ENCODE peak calls at places on chromosomes 13 and 19, in nine cellular contexts. D, Q, B, X, C, K, T, V and R are unnamed samples.

GRCh38 chr19:16376649-16377048 is 52.0 kb downstream of the KLF2 start:
- DNase-seq in D (peak), Q (no peak), B (no peak), X (peak), C (no peak), K (no peak), T (peak), V (no peak), R (peak)

GRCh38 chr13:73268306-73268705 is 209.5 kb downstream of the KLF5 start:
- DNase-seq in D (no peak), Q (no peak), B (peak), X (no peak), C (no peak), K (peak), T (no peak), V (no peak), R (no peak)

GRCh38 chr13:93473441-93474270 is 247.0 kb downstream of the GPC6 start:
- DNase-seq in D (no peak), Q (no peak), B (no peak), X (no peak), C (no peak), K (peak), T (no peak), V (no peak), R (no peak)

GRCh38 chr13:32415019-32415418 is 12.9 kb downstream of the N4BP2L1 start:
- DNase-seq in D (peak), Q (no peak), B (peak), X (peak), C (no peak), K (no peak), T (peak), V (no peak), R (peak)

GRCh38 chr13:68551701-68552522 is 1321.8 kb upstream of the PCDH9 start:
- DNase-seq in D (no peak), Q (no peak), B (no peak), X (no peak), C (no peak), K (no peak), T (no peak), V (no peak), R (no peak)

GRCh38 chr19:43622956-43623355 is 3.5 kb upstream of the ZNF428 start:
- DNase-seq in D (no peak), Q (no peak), B (no peak), X (no peak), C (no peak), K (no peak), T (no peak), V (no peak), R (no peak)

GRCh38 chr19:47573076-47574026 is at the start of gene ZNF541:
- DNase-seq in D (peak), Q (peak), B (no peak), X (no peak), C (peak), K (peak), T (no peak), V (no peak), R (peak)

GRCh38 chr19:10126213-10126639 is 6.5 kb upstream of the EIF3G start:
- DNase-seq in D (no peak), Q (no peak), B (no peak), X (no peak), C (no peak), K (no peak), T (no peak), V (no peak), R (no peak)

GRCh38 chr19:47096721-47097120 is 16.9 kb downstream of the ZC3H4 start:
- DNase-seq in D (no peak), Q (no peak), B (no peak), X (no peak), C (no peak), K (no peak), T (peak), V (no peak), R (no peak)

GRCh38 chr19:29326351-29326750 is 113.4 kb upstream of the UQCRFS1 start:
- DNase-seq in D (no peak), Q (no peak), B (no peak), X (no peak), C (no peak), K (no peak), T (no peak), V (no peak), R (peak)

DNA sequence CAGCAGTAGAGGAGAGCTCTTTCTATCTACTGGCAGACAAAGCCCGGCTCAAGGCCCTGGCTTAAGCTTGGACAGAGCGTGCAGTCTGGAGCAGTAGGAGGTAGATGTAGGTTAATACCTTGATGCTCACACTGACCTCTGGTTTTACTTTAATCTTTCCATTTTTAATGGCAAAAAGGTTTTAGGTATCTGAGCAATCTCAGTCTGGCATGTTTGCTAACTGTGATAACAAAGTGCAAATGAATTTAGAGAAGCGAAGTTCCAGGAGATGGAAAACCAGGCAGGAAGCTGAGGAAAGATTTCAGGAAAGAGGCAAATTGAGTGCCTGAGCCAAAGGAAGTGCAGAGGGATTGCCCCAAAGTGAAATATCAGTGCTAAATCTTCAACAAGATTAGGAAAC is 356.6 kb downstream of the FOXO1 start:
- DNase-seq in D (no peak), Q (no peak), B (no peak), X (no peak), C (no peak), K (no peak), T (peak), V (no peak), R (no peak)
- TF ChIP-seq CTCF in D (no peak), Q (no peak), B (no peak), X (no peak), C (no peak), K (no peak), T (no peak), V (no peak), R (no peak)

DNA sequence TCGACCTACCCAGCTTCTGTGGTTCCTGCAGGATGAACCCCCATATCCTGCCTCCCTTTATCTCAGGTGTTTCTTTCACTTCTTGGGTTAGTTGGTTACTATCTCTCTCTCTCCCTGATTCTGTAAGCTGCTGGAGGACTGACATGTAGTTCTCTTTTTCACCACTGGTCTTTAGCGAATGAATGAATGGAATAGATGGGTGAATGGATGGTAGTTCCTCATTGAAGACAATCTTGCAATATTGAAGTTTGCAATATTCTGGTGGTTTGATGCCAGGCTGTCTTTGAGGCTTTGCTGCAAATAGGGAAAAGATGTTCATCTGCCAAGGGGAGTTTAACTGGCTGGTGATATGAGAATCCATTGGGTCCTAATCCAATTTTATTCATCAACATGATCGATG is 120.2 kb downstream of the UBL3 start:
- DNase-seq in D (no peak), Q (no peak), B (no peak), X (no peak), C (no peak), K (no peak), T (no peak), V (no peak), R (no peak)
- TF ChIP-seq CTCF in D (peak), Q (no peak), B (no peak), X (peak), C (no peak), K (peak), T (no peak), V (no peak), R (no peak)

GRCh38 chr13:111856571-111856970 is 210.4 kb upstream of the SOX1 start:
- DNase-seq in D (no peak), Q (no peak), B (no peak), X (no peak), C (no peak), K (no peak), T (no peak), V (no peak), R (no peak)

GRCh38 chr13:111859361-111860105 is 207.4 kb upstream of the SOX1 start:
- DNase-seq in D (no peak), Q (no peak), B (no peak), X (no peak), C (no peak), K (no peak), T (no peak), V (no peak), R (no peak)

GRCh38 chr13:111857336-111857735 is 209.6 kb upstream of the SOX1 start:
- DNase-seq in D (no peak), Q (no peak), B (no peak), X (no peak), C (no peak), K (no peak), T (no peak), V (no peak), R (no peak)

GRCh38 chr13:111858571-111858970 is 208.4 kb upstream of the SOX1 start:
- DNase-seq in D (no peak), Q (no peak), B (no peak), X (no peak), C (no peak), K (no peak), T (no peak), V (no peak), R (no peak)

DNA sequence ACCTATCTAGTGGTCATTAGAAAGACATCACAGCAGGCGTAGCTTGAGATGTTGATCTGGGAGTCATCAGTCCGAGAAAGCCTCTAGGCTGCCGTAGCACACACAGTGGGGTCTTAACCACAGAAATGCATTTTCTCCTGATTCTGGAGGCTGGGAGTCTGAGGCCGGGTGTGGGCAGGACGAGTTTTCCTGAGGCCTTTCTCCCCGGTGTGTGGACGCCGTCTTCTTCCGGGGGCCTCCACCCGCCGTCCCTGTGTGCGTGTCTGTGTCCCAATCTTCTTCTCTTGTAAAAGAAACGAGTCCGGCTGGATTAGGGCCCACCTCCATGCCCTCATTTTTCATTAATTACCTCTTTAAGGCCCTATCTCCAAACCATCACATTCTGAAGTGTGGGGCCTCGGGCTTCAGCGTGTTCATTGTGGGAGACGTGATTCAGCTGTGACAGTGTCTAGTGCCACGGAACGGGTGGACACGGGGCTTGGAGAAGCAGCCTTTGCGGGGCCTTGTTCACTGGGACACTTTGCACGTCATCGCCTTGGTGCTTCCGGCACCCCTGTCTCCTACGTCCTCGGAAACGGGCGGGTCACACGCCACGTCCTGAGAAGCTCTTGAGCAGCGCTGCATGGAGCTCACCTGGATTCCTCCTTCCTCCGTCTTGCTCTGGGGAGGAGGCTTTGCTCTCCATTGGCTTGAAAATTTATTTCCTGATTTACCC is 208.9 kb upstream of the SOX1 start:
- DNase-seq in D (no peak), Q (no peak), B (no peak), X (no peak), C (no peak), K (no peak), T (no peak), V (no peak), R (no peak)
- TF ChIP-seq CTCF in D (no peak), Q (no peak), B (no peak), X (no peak), C (no peak), K (no peak), T (no peak), V (no peak), R (no peak)

GRCh38 chr13:95155504-95155903 is 145.7 kb downstream of the ABCC4 start:
- DNase-seq in D (no peak), Q (no peak), B (no peak), X (no peak), C (no peak), K (no peak), T (no peak), V (no peak), R (no peak)

GRCh38 chr13:95155093-95155492 is 146.2 kb downstream of the ABCC4 start:
- DNase-seq in D (no peak), Q (no peak), B (no peak), X (no peak), C (no peak), K (no peak), T (no peak), V (no peak), R (no peak)

GRCh38 chr13:95154441-95154886 is 146.8 kb downstream of the ABCC4 start:
- DNase-seq in D (no peak), Q (no peak), B (peak), X (no peak), C (no peak), K (peak), T (no peak), V (no peak), R (no peak)

GRCh38 chr13:95153647-95154405 is 147.4 kb downstream of the ABCC4 start:
- DNase-seq in D (no peak), Q (no peak), B (peak), X (no peak), C (no peak), K (peak), T (no peak), V (no peak), R (no peak)

DNA sequence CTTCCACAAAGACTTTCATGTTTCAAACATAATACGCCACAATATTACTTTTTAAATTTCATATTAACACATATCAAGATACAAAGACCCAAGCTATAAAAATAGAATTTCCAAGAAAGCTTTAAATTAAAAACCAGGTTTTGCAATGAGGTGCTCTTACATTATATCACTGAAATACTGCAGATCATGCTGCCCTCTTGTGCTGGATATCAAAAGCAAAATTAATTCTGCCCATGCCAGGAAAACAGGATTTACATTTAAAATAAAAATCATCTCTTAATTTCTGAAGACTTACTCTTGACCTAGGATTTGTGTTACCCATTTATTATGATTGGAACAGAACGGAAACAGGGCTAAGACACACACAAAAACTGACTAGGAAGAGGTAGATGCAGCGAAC is 145.0 kb downstream of the ABCC4 start:
- DNase-seq in D (peak), Q (no peak), B (peak), X (no peak), C (no peak), K (peak), T (no peak), V (no peak), R (no peak)
- TF ChIP-seq CTCF in D (peak), Q (no peak), B (peak), X (no peak), C (no peak), K (peak), T (peak), V (no peak), R (no peak)

GRCh38 chr19:18322759-18323460 is at the start of gene LSM4:
- DNase-seq in D (peak), Q (peak), B (peak), X (peak), C (peak), K (peak), T (peak), V (peak), R (peak)
- TF ChIP-seq CTCF in D (peak), Q (peak), B (peak), X (no peak), C (no peak), K (peak), T (peak), V (no peak), R (peak)

GRCh38 chr13:76822691-76823267 is 63.4 kb downstream of the KCTD12 start:
- DNase-seq in D (no peak), Q (no peak), B (peak), X (no peak), C (no peak), K (peak), T (no peak), V (no peak), R (no peak)
- TF ChIP-seq CTCF in D (peak), Q (no peak), B (peak), X (no peak), C (peak), K (peak), T (no peak), V (no peak), R (no peak)

GRCh38 chr19:45469132-45469834 is 1.5 kb downstream of the FOSB start:
- DNase-seq in D (peak), Q (peak), B (peak), X (peak), C (no peak), K (peak), T (peak), V (no peak), R (peak)
- TF ChIP-seq CTCF in D (no peak), Q (no peak), B (no peak), X (no peak), C (no peak), K (peak), T (no peak), V (no peak), R (no peak)

GRCh38 chr13:52003551-52003950 is 7.7 kb downstream of the ATP7B start:
- DNase-seq in D (no peak), Q (no peak), B (no peak), X (no peak), C (no peak), K (no peak), T (peak), V (no peak), R (no peak)

GRCh38 chr13:51999525-51999924 is 11.7 kb downstream of the ATP7B start:
- DNase-seq in D (no peak), Q (no peak), B (peak), X (no peak), C (no peak), K (peak), T (no peak), V (no peak), R (no peak)

GRCh38 chr13:52001120-52001731 is 10.0 kb downstream of the ATP7B start:
- DNase-seq in D (peak), Q (no peak), B (peak), X (no peak), C (no peak), K (peak), T (no peak), V (peak), R (no peak)

GRCh38 chr13:52004508-52005183 is 6.6 kb downstream of the ATP7B start:
- DNase-seq in D (no peak), Q (no peak), B (no peak), X (no peak), C (no peak), K (no peak), T (no peak), V (no peak), R (no peak)

GRCh38 chr13:52002361-52002760 is 8.9 kb downstream of the ATP7B start:
- DNase-seq in D (no peak), Q (no peak), B (no peak), X (no peak), C (no peak), K (no peak), T (no peak), V (no peak), R (no peak)
- TF ChIP-seq CTCF in D (no peak), Q (no peak), B (no peak), X (no peak), C (no peak), K (no peak), T (no peak), V (no peak), R (no peak)

GRCh38 chr19:41352609-41353465 is 885 bp downstream of the TGFB1 start:
- DNase-seq in D (peak), Q (peak), B (peak), X (peak), C (no peak), K (peak), T (peak), V (no peak), R (peak)
- TF ChIP-seq CTCF in D (peak), Q (no peak), B (peak), X (peak), C (peak), K (peak), T (peak), V (peak), R (peak)

DNA sequence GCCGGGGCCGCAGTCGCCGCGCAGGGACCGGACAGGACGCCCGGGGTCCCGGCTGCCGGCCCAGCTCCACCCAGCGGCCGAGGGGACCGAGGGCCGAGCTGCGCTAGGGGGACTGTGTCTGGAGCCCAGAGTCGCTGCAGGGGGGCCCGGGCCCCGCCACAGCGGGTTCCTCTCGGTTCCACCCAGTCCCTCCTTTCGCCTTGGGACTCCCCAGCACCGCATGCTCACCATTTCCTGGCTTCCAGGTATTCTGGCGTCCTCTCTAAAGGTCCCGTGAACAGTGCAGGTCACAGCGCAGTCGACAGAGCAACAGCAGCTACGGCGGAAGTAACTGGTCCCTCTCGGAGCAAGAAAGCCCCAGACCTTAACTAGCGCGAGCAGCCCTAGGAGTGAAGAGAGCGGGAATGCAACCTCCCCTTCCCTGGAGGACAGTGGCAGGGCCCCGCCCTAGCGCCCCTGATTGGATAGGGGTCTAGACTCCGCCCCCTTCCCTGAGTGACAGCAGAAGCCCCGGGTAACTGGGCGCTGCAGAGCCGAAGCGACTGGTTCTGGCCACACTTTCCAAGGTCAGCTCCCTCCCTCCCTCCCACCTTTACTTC is at the start of gene ZNF878:
- DNase-seq in D (peak), Q (peak), B (peak), X (no peak), C (peak), K (peak), T (peak), V (peak), R (peak)
- TF ChIP-seq CTCF in D (peak), Q (no peak), B (no peak), X (no peak), C (no peak), K (no peak), T (peak), V (no peak), R (no peak)